ENCODE peak calls at places on chromosomes 12 and 14, in five cellular contexts. U is neural progenitor cell, L is GM23248, E is PC-3, O is OCI-LY7. K is an unnamed sample.

GRCh38 chr12:4978737-4979136 is 64.9 kb upstream of the KCNA5 start:
- DNase-seq in E (peak), U (no peak), O (no peak), L (peak), K (no peak)

GRCh38 chr12:99767809-99768208 is 120.3 kb downstream of the GARIN6 start:
- DNase-seq in U (no peak), O (peak), L (peak), E (peak), K (peak)

GRCh38 chr14:76884853-76885276 is 58.7 kb downstream of the LRRC74A start:
- DNase-seq in E (no peak), U (no peak), L (no peak), O (no peak), K (peak)

GRCh38 chr12:107670999-107671643 is 14.5 kb upstream of the PWP1 start:
- DNase-seq in O (peak), E (peak), U (peak), L (peak), K (peak)

GRCh38 chr14:95683793-95684192 is 2.4 kb upstream of the TCL1B start:
- DNase-seq in U (peak), O (peak), L (peak), E (peak), K (peak)

GRCh38 chr14:102510616-102511520 is 1.3 kb upstream of the ANKRD9 start:
- DNase-seq in U (peak), E (peak), O (peak), L (no peak), K (peak)

GRCh38 chr12:54173066-54173726 is 15.6 kb downstream of the SMUG1 start:
- DNase-seq in U (peak), L (peak), O (no peak), E (peak), K (peak)

GRCh38 chr12:124928095-124928911 is 13.9 kb upstream of the UBC start:
- DNase-seq in O (no peak), U (peak), L (peak), E (peak), K (peak)

GRCh38 chr12:11650697-11651281 is 1.3 kb downstream of the ETV6 start:
- DNase-seq in O (peak), U (peak), L (peak), E (peak), K (no peak)

GRCh38 chr12:95859947-95860850 is 1.4 kb downstream of the SNRPF start:
- DNase-seq in E (no peak), L (peak), O (no peak), U (no peak), K (no peak)

GRCh38 chr12:26286186-26286585 is 90.8 kb downstream of the SSPN start:
- DNase-seq in E (peak), O (no peak), L (no peak), U (no peak), K (no peak)

GRCh38 chr12:95790912-95791849 is 617 bp upstream of the NTN4 start:
- DNase-seq in L (peak), E (peak), O (no peak), U (peak), K (peak)

GRCh38 chr12:19706936-19707335 is 267.6 kb downstream of the AEBP2 start:
- DNase-seq in U (no peak), E (no peak), O (no peak), L (no peak), K (no peak)

GRCh38 chr12:104799458-104799857 is 158.6 kb downstream of the SLC41A2 start:
- DNase-seq in L (no peak), O (no peak), U (peak), E (no peak), K (no peak)

GRCh38 chr14:102822311-102822863 is 45.1 kb downstream of the TRAF3 start:
- DNase-seq in L (peak), O (no peak), U (no peak), E (peak), K (no peak)

GRCh38 chr14:82125963-82126362 is 592.3 kb upstream of the SEL1L start:
- DNase-seq in U (no peak), O (no peak), E (no peak), L (no peak), K (no peak)

GRCh38 chr12:100668939-100669536 is 95.6 kb downstream of the GAS2L3 start:
- DNase-seq in O (peak), U (peak), E (peak), L (peak), K (peak)

GRCh38 chr12:62882140-62882539 is 52.8 kb downstream of the PPM1H start:
- DNase-seq in L (no peak), E (no peak), U (no peak), O (peak), K (no peak)

GRCh38 chr12:1881936-1882335 is 36.5 kb downstream of the CACNA2D4 start:
- DNase-seq in U (no peak), O (no peak), E (no peak), L (no peak), K (no peak)

GRCh38 chr12:120677765-120678473 is 9.0 kb upstream of the MLEC start:
- DNase-seq in O (peak), L (peak), U (no peak), E (peak), K (no peak)

GRCh38 chr14:74682169-74682952 is 30.5 kb downstream of the AREL1 start:
- DNase-seq in O (no peak), E (no peak), L (no peak), U (no peak), K (peak)

GRCh38 chr14:74601982-74602381 is 10.1 kb downstream of the LTBP2 start:
- DNase-seq in L (no peak), E (no peak), U (no peak), O (no peak), K (no peak)

GRCh38 chr12:130818381-130819247 is 20.4 kb downstream of the STX2 start:
- DNase-seq in E (peak), L (peak), O (peak), U (peak), K (peak)

GRCh38 chr12:120089796-120090195 is 26.8 kb downstream of the RAB35 start:
- DNase-seq in U (no peak), O (no peak), E (no peak), L (no peak), K (no peak)

GRCh38 chr12:102990419-102990818 is 32.9 kb downstream of the ASCL1 start:
- DNase-seq in O (no peak), E (no peak), L (no peak), U (peak), K (peak)

GRCh38 chr12:75478395-75478794 is 2.2 kb upstream of the GLIPR1 start:
- DNase-seq in E (no peak), L (peak), O (peak), U (no peak), K (no peak)

GRCh38 chr14:75435473-75435872 is 7.7 kb downstream of the JDP2 start:
- DNase-seq in O (peak), E (no peak), U (no peak), L (no peak), K (no peak)

GRCh38 chr12:67241482-67241881 is 27.7 kb upstream of the CAND1 start:
- DNase-seq in O (no peak), L (peak), U (no peak), E (peak), K (no peak)

GRCh38 chr12:16348435-16349131 is 1.1 kb downstream of the MGST1 start:
- DNase-seq in O (peak), U (peak), E (no peak), L (peak), K (peak)

GRCh38 chr14:80585506-80585835 is 356.1 kb downstream of the CEP128 start:
- DNase-seq in U (no peak), O (no peak), L (no peak), E (no peak), K (no peak)

GRCh38 chr12:84911331-84912190 is 1.0 kb downstream of the SLC6A15 start:
- DNase-seq in O (no peak), U (peak), L (peak), E (peak), K (peak)
- H3K4me3 ChIP-seq in O (no peak), U (peak), L (peak), E (peak), K (peak)

DNA sequence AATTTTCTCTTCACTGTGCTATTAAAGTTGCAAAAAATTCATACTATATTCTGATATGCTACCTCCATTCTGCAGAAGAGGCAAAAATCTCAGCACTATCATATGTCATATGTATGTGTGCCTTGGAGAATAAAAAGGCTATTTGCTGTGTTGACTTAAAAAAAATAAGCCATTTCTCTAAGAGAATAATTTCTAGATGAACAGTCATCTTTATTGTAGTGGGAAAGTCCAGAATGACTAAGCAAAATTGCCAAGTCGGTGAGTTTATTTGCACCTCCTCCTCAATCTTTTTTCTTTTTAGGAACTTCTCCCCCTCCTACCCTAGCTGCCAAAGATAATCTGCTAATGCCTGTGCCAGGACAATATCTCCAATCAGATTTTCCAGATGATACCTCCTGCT is 353.8 kb upstream of the FAR2 start:
- DNase-seq in L (peak), O (no peak), U (no peak), E (peak), K (no peak)
- TF ChIP-seq EZH2phosphoT487 in L (no peak), O (no peak), U (no peak), E (no peak), K (no peak)

GRCh38 chr14:67532606-67532997 is 488 bp upstream of the PLEKHH1 start:
- DNase-seq in O (no peak), U (no peak), E (no peak), L (no peak), K (no peak)
- H3K4me3 ChIP-seq in O (peak), U (peak), E (peak), L (peak), K (peak)

GRCh38 chr12:3636328-3636727 is 116.6 kb downstream of the CRACR2A start:
- DNase-seq in O (no peak), L (no peak), E (no peak), U (no peak), K (no peak)

GRCh38 chr12:3644103-3644502 is 108.8 kb downstream of the CRACR2A start:
- DNase-seq in L (no peak), U (no peak), O (no peak), E (no peak), K (no peak)

GRCh38 chr12:3646561-3647241 is 106.2 kb downstream of the CRACR2A start:
- DNase-seq in O (peak), E (no peak), U (peak), L (no peak), K (no peak)

GRCh38 chr12:3641428-3641883 is 111.5 kb downstream of the CRACR2A start:
- DNase-seq in O (no peak), E (peak), L (peak), U (no peak), K (no peak)
- TF ChIP-seq EZH2phosphoT487 in O (no peak), E (no peak), L (no peak), U (no peak), K (no peak)

DNA sequence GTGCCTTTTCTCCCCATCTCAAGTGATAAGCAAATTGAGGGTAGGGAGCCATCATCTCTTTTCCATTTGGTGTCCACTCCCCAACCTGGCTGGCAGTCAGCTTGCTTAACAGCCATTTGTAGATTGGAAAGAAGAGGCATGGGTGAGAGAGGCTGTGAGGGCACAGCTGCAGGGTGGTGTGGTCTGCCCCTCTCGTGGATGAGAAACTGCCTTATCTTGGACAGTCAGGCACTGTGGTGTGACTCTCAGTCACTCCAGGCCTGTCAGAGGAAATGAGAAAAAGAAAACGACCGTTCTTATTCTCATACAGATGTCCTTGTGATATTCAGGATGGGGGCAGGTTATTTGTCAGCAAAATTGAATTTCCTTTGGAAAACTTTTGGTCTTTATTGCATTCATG is 65.1 kb upstream of the SRSF5 start:
- DNase-seq in L (no peak), E (no peak), O (peak), U (no peak), K (no peak)
- H3K4me3 ChIP-seq in L (no peak), E (no peak), O (no peak), U (no peak), K (no peak)

GRCh38 chr14:53226553-53226952 is 73.4 kb upstream of the DDHD1 start:
- DNase-seq in U (no peak), O (no peak), L (no peak), E (no peak), K (no peak)
- TF ChIP-seq EZH2phosphoT487 in U (no peak), O (no peak), L (no peak), E (no peak), K (no peak)

GRCh38 chr14:97458302-97459137 is 661.3 kb downstream of the VRK1 start:
- DNase-seq in L (no peak), O (no peak), U (peak), E (no peak), K (peak)
- H3K4me3 ChIP-seq in L (no peak), O (no peak), U (peak), E (no peak), K (peak)

DNA sequence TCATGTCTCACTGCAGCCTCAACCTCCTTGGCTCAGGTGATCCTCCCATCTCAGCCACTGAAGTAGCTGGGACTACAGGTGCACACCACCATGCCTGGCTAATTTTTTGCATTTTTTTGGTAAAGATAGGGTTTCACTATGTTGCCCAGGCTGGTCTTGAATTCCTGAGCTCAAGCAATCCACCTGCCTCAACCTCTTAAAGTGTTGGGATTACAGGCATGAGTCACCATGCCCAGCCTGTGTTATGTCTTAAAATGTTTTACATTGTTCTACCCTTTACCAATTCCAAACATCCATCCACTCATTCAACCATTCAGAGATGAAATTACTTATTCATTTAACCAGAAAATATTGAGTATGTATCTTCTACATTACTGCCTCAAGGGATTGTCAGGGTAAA is 111.6 kb upstream of the BTG1 start:
- DNase-seq in L (no peak), E (peak), U (no peak), O (no peak), K (no peak)
- TF ChIP-seq EZH2phosphoT487 in L (no peak), E (no peak), U (no peak), O (no peak), K (no peak)

K was measured in GM23338.